ENCODE peak calls at places on chromosomes 1 and 21, in four cellular contexts. Y is cardiac fibroblast, K is PC-3, S is tibial nerve. T is an unnamed sample.

GRCh38 chr1:165467706-165468105 is 22.8 kb upstream of the RXRG start:
- DNase-seq in Y (no peak), S (no peak), K (no peak), T (no peak)

GRCh38 chr1:104341944-104342343 is 592.2 kb downstream of the AMY1C start:
- DNase-seq in S (no peak), Y (no peak), K (no peak), T (no peak)

GRCh38 chr1:232988572-232989040 is 38.2 kb downstream of the NTPCR start:
- DNase-seq in K (peak; percentile 79), S (no peak), Y (peak; percentile 47), T (peak; percentile 71)

GRCh38 chr1:18949689-18950414 is 6.6 kb downstream of the IFFO2 start:
- DNase-seq in Y (peak; percentile 61), S (no peak), K (no peak), T (peak; percentile 51)

GRCh38 chr1:173127369-173128307 is 76.9 kb upstream of the TNFSF18 start:
- DNase-seq in Y (no peak), S (no peak), K (no peak), T (no peak)

GRCh38 chr1:154320882-154321608 is at the start of gene AQP10:
- DNase-seq in K (no peak), Y (no peak), S (no peak), T (peak; percentile 68)

GRCh38 chr1:225945564-225945963 is 4.5 kb upstream of the LEFTY2 start:
- DNase-seq in S (no peak), K (no peak), Y (no peak), T (no peak)

GRCh38 chr1:56703747-56704146 is 58.6 kb downstream of the PRKAA2 start:
- DNase-seq in Y (no peak), S (no peak), K (no peak), T (no peak)

GRCh38 chr1:21294266-21295058 is 4.2 kb upstream of the ECE1 start:
- DNase-seq in K (peak; percentile 19), S (no peak), Y (peak; percentile 54), T (no peak)

GRCh38 chr1:43396059-43396458 is 6.4 kb downstream of the SZT2 start:
- DNase-seq in S (no peak), Y (no peak), K (peak; percentile 71), T (no peak)

GRCh38 chr1:172004671-172005070 is 163.4 kb downstream of the DNM3 start:
- DNase-seq in Y (no peak), K (no peak), S (no peak), T (no peak)

GRCh38 chr1:221449801-221450470 is 292.0 kb downstream of the DUSP10 start:
- DNase-seq in Y (peak; percentile 67), S (no peak), K (peak; percentile 76), T (no peak)

GRCh38 chr1:15557594-15557993 is 27.3 kb downstream of the AGMAT start:
- DNase-seq in Y (peak; percentile 29), K (no peak), S (no peak), T (no peak)

GRCh38 chr1:154326546-154327465 is 1.5 kb downstream of the ATP8B2 start:
- DNase-seq in S (peak; percentile 85), Y (peak; percentile 79), K (peak; percentile 62), T (peak; percentile 76)

GRCh38 chr21:14900058-14900457 is 164.7 kb downstream of the NRIP1 start:
- DNase-seq in K (peak; percentile 70), S (no peak), Y (peak; percentile 73), T (no peak)

GRCh38 chr1:51927029-51927428 is 48.5 kb upstream of the NRDC start:
- DNase-seq in K (peak; percentile 34), S (no peak), Y (peak; percentile 21), T (no peak)

GRCh38 chr1:185297986-185298385 is 19.1 kb downstream of the IVNS1ABP start:
- DNase-seq in K (no peak), Y (peak; percentile 30), S (no peak), T (no peak)

GRCh38 chr1:64111787-64112186 is 91.6 kb upstream of the UBE2U start:
- DNase-seq in S (no peak), Y (peak; percentile 48), K (no peak), T (no peak)

GRCh38 chr1:18724801-18725200 is 94.2 kb downstream of the PAX7 start:
- DNase-seq in K (no peak), Y (no peak), S (no peak), T (no peak)

GRCh38 chr1:227219715-227220292 is 98.5 kb downstream of the CDC42BPA start:
- DNase-seq in K (no peak), S (no peak), Y (no peak), T (no peak)

GRCh38 chr1:204455063-204455830 is 39.4 kb downstream of the PIK3C2B start:
- DNase-seq in Y (no peak), S (no peak), K (no peak), T (no peak)

DNA sequence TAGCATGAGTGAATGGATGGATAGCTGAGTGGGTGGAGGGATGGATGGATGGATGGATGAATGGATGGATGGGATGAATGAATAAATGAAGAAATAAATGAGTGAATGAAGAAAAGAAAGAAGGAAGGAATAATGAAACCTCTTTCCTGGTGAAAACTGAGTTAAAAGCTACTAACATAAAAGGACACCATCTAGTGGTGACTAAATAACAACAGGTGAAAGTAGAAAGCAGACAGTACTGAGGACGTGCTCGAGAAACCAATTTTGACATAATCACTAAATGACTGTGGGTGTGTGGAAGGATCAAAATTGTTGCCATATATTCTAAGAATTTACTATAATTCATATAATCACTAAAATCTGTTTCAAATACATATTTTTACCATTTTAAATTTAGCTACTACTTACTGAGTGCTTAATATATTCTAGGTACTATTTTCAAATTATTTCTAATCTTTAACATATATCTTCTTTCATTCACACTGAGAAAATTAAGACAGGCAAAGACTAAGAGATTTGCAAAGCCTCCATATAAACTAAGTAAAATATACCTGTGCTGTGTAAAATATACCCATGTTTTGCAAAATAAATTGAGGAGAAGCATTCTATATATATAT is 522.9 kb downstream of the LRRIQ3 start:
- DNase-seq in Y (peak; percentile 16), K (peak; percentile 20), S (no peak), T (peak; percentile 1)
- TF ChIP-seq CTCF in Y (peak; percentile 44), K (peak; percentile 72), S (peak; percentile 28), T (peak; percentile 34)

DNA sequence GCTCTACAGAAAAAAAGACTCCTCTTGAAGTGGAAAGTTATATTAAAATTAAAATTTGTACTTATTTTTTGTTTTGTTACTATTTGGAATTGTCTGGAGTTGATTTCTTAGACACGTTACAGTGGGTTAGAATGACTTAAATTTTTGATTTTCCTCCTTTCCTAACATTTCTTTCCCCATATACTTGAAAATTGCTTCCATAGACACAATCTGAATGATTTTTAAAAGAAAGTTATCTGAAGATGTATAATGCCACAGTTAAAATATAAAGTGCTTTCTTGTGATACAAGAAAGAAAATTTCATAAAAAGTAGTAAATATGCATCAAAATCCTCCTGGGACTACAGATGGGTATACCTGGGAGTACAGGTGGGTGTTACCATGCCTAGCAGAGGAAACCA is 2.3 kb downstream of the HS2ST1 start:
- DNase-seq in Y (no peak), K (no peak), S (no peak), T (no peak)
- H3K4me3 ChIP-seq in Y (no peak overlapping the region), K (peak overlapping the region; percentile 99), S (no peak overlapping the region), T (no peak overlapping the region)

GRCh38 chr1:74779750-74780149 is 46.8 kb downstream of the TYW3 start:
- DNase-seq in Y (no peak), K (no peak), S (no peak), T (no peak)

GRCh38 chr1:74773540-74773939 is 40.6 kb downstream of the TYW3 start:
- DNase-seq in S (no peak), Y (no peak), K (no peak), T (no peak)

GRCh38 chr1:74772945-74773344 is 40.0 kb downstream of the TYW3 start:
- DNase-seq in K (no peak), Y (peak; percentile 14), S (no peak), T (peak; percentile 40)

GRCh38 chr1:74771913-74772515 is 39.1 kb downstream of the TYW3 start:
- DNase-seq in K (peak; percentile 83), S (peak; percentile 61), Y (peak; percentile 70), T (peak; percentile 52)

DNA sequence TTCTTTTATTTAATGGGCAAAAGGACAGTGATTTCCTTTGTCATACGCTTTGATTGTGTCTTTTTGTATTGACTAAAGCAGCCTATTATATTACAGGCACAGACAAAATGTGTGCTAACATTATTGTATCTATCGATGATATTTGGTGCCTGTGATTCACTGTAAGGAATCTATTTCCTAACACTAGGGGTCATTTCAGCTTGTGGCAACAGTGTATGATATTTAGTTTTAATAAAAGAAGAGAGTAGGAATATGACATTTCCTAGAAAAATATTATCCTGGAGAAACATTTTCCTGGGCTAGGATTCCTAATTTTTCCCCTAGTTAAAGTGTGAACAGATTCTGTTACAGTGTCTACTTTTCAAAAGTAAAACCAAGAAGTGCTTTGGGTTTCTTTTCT is 42.8 kb downstream of the TYW3 start:
- DNase-seq in S (no peak), K (no peak), Y (no peak), T (no peak)
- TF ChIP-seq CTCF in S (no peak), K (peak; percentile 36), Y (no peak), T (no peak)

GRCh38 chr1:202501281-202501680 is 152.8 kb downstream of the PPP1R12B start:
- DNase-seq in S (peak; percentile 17), K (peak; percentile 52), Y (peak; percentile 65), T (peak; percentile 44)

GRCh38 chr1:202498542-202498941 is 150.0 kb downstream of the PPP1R12B start:
- DNase-seq in K (no peak), Y (no peak), S (no peak), T (no peak)
- H3K4me3 ChIP-seq in K (no peak overlapping the region), Y (no peak overlapping the region), S (no peak overlapping the region), T (no peak overlapping the region)

DNA sequence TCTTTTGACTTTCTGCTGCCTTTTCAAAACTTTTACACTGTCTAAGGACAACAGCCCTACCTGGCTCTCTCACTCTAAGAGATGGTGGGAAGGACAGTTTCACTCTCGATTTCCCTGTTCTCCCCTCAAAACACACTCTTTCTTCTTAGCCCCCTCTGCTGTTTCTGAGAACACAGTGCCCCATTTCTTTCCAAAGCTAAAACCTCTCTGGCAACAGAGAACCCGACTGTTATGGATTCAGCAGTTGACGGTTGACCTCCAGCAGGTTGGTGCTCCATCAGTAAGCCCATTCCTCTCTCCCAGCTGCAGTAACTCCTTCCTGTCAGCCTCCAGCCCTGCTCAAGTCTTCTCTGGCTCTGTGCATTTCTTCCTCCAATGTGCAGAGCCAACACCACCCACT is 88.2 kb upstream of the ABCD3 start:
- DNase-seq in S (no peak), K (peak; percentile 31), Y (peak; percentile 81), T (peak; percentile 56)
- TF ChIP-seq CTCF in S (peak; percentile 22), K (peak; percentile 56), Y (peak; percentile 78), T (peak; percentile 75)

GRCh38 chr1:16904560-16905111 is 8.9 kb downstream of the RNU1-2 start:
- DNase-seq in K (peak; percentile 95), S (peak; percentile 100), Y (peak; percentile 100), T (peak; percentile 99)
- H3K4me3 ChIP-seq in K (peak overlapping the region; percentile 83), S (peak overlapping the region; percentile 60), Y (peak overlapping the region; percentile 62), T (peak overlapping the region; percentile 56)

GRCh38 chr1:6447016-6447817 is 18.8 kb downstream of the TNFRSF25 start:
- DNase-seq in S (no peak), K (no peak), Y (no peak), T (no peak)
- TF ChIP-seq CTCF in S (no peak), K (no peak), Y (no peak), T (no peak)

GRCh38 chr21:35102488-35103407 is 53.6 kb upstream of the RUNX1 start:
- DNase-seq in Y (no peak), K (no peak), S (peak; percentile 12), T (peak; percentile 90)
- H3K4me3 ChIP-seq in Y (no peak overlapping the region), K (no peak overlapping the region), S (no peak overlapping the region), T (no peak overlapping the region)

T was measured in fibroblast of villous mesenchyme.